ENCODE peak calls at places on chromosomes 13 and 19, in five cellular contexts. One of them, this sample, is unnamed.
A peak's percentile ranks its signal among the peaks of the same experiment; 100 is the strongest.

GRCh38 chr19:35718345-35719041 is 690 bp downstream of the KMT2B start:
- DNase-seq in left lobe of liver: peak; percentile 61
- DNase-seq in A172: no peak
- DNase-seq in NCI-H1417: peak; percentile 38
- DNase-seq in choroid plexus epithelial cell: peak; percentile 18
- DNase-seq in this sample: peak; percentile 6

GRCh38 chr13:100490692-100491091 is 97.9 kb downstream of the GGACT start:
- DNase-seq in left lobe of liver: no peak
- DNase-seq in A172: peak; percentile 29
- DNase-seq in NCI-H1417: peak; percentile 97
- DNase-seq in choroid plexus epithelial cell: peak; percentile 55
- DNase-seq in this sample: peak; percentile 60

GRCh38 chr19:13526552-13526951 is 20.3 kb upstream of the CACNA1A start:
- DNase-seq in left lobe of liver: no peak
- DNase-seq in A172: peak; percentile 42
- DNase-seq in NCI-H1417: no peak
- DNase-seq in choroid plexus epithelial cell: no peak
- DNase-seq in this sample: no peak

GRCh38 chr13:20503088-20504083 is 22.3 kb downstream of the CRYL1 start:
- DNase-seq in left lobe of liver: peak; percentile 77
- DNase-seq in A172: no peak
- DNase-seq in NCI-H1417: no peak
- DNase-seq in choroid plexus epithelial cell: no peak
- DNase-seq in this sample: no peak

GRCh38 chr13:42999491-42999890 is 7.5 kb upstream of the EPSTI1 start:
- DNase-seq in left lobe of liver: no peak
- DNase-seq in A172: no peak
- DNase-seq in NCI-H1417: no peak
- DNase-seq in choroid plexus epithelial cell: no peak
- DNase-seq in this sample: no peak

GRCh38 chr19:6023085-6023682 is 45.2 kb upstream of the RANBP3 start:
- DNase-seq in left lobe of liver: no peak
- DNase-seq in A172: peak; percentile 64
- DNase-seq in NCI-H1417: no peak
- DNase-seq in choroid plexus epithelial cell: peak; percentile 50
- DNase-seq in this sample: no peak

GRCh38 chr13:25752957-25753540 is 298.8 kb downstream of the SHISA2 start:
- DNase-seq in left lobe of liver: no peak
- DNase-seq in A172: peak; percentile 93
- DNase-seq in NCI-H1417: no peak
- DNase-seq in choroid plexus epithelial cell: peak; percentile 92
- DNase-seq in this sample: no peak

GRCh38 chr19:19488875-19489690 is 26.3 kb downstream of the TSSK6 start:
- DNase-seq in left lobe of liver: peak; percentile 87
- DNase-seq in A172: peak; percentile 96
- DNase-seq in NCI-H1417: peak; percentile 89
- DNase-seq in choroid plexus epithelial cell: peak; percentile 97
- DNase-seq in this sample: peak; percentile 89

GRCh38 chr13:42894765-42895181 is 97.3 kb downstream of the EPSTI1 start:
- DNase-seq in left lobe of liver: no peak
- DNase-seq in A172: no peak
- DNase-seq in NCI-H1417: peak; percentile 75
- DNase-seq in choroid plexus epithelial cell: peak; percentile 88
- DNase-seq in this sample: peak; percentile 64

GRCh38 chr13:45781553-45782326 is 69.8 kb downstream of the SIAH3 start:
- DNase-seq in left lobe of liver: peak; percentile 47
- DNase-seq in A172: no peak
- DNase-seq in NCI-H1417: peak; percentile 93
- DNase-seq in choroid plexus epithelial cell: no peak
- DNase-seq in this sample: peak; percentile 85

GRCh38 chr19:5993516-5994406 is 15.8 kb upstream of the RANBP3 start:
- DNase-seq in left lobe of liver: no peak
- DNase-seq in A172: no peak
- DNase-seq in NCI-H1417: no peak
- DNase-seq in choroid plexus epithelial cell: peak; percentile 27
- DNase-seq in this sample: no peak

GRCh38 chr13:59865398-59865797 is 298.3 kb downstream of the DIAPH3 start:
- DNase-seq in left lobe of liver: no peak
- DNase-seq in A172: peak; percentile 66
- DNase-seq in NCI-H1417: peak; percentile 70
- DNase-seq in choroid plexus epithelial cell: no peak
- DNase-seq in this sample: no peak

GRCh38 chr13:38685974-38686571 is 804 bp upstream of the FREM2 start:
- DNase-seq in left lobe of liver: no peak
- DNase-seq in A172: no peak
- DNase-seq in NCI-H1417: peak; percentile 79
- DNase-seq in choroid plexus epithelial cell: peak; percentile 30
- DNase-seq in this sample: no peak

GRCh38 chr13:102091231-102091630 is 310.6 kb downstream of the FGF14 start:
- DNase-seq in left lobe of liver: no peak
- DNase-seq in A172: peak; percentile 29
- DNase-seq in NCI-H1417: peak; percentile 25
- DNase-seq in choroid plexus epithelial cell: peak; percentile 56
- DNase-seq in this sample: peak; percentile 24

GRCh38 chr13:25988655-25989054 is 63.2 kb downstream of the SHISA2 start:
- DNase-seq in left lobe of liver: no peak
- DNase-seq in A172: no peak
- DNase-seq in NCI-H1417: peak; percentile 4
- DNase-seq in choroid plexus epithelial cell: peak; percentile 58
- DNase-seq in this sample: no peak

GRCh38 chr13:109626386-109627171 is 159.8 kb downstream of the IRS2 start:
- DNase-seq in left lobe of liver: no peak
- DNase-seq in A172: no peak
- DNase-seq in NCI-H1417: no peak
- DNase-seq in choroid plexus epithelial cell: no peak
- DNase-seq in this sample: no peak

GRCh38 chr13:45873491-45874360 is 22.2 kb upstream of the SIAH3 start:
- DNase-seq in left lobe of liver: no peak
- DNase-seq in A172: peak; percentile 52
- DNase-seq in NCI-H1417: no peak
- DNase-seq in choroid plexus epithelial cell: peak; percentile 21
- DNase-seq in this sample: no peak

GRCh38 chr19:39405930-39406655 is 554 bp upstream of the ZFP36 start:
- DNase-seq in left lobe of liver: no peak
- DNase-seq in A172: no peak
- DNase-seq in NCI-H1417: no peak
- DNase-seq in choroid plexus epithelial cell: peak; percentile 44
- DNase-seq in this sample: no peak

GRCh38 chr19:34431681-34432402 is 3.7 kb downstream of the UBA2 start:
- DNase-seq in left lobe of liver: no peak
- DNase-seq in A172: no peak
- DNase-seq in NCI-H1417: no peak
- DNase-seq in choroid plexus epithelial cell: peak; percentile 45
- DNase-seq in this sample: no peak

GRCh38 chr19:7018828-7019227 is 2.4 kb downstream of the MBD3L2B start:
- DNase-seq in left lobe of liver: no peak
- DNase-seq in A172: no peak
- DNase-seq in NCI-H1417: no peak
- DNase-seq in choroid plexus epithelial cell: no peak
- DNase-seq in this sample: no peak

GRCh38 chr13:47549219-47549752 is 451.8 kb downstream of the SUCLA2 start:
- DNase-seq in left lobe of liver: no peak
- DNase-seq in A172: no peak
- DNase-seq in NCI-H1417: peak; percentile 26
- DNase-seq in choroid plexus epithelial cell: peak; percentile 22
- DNase-seq in this sample: no peak

GRCh38 chr19:34261335-34262109 is 7.2 kb downstream of the GARRE1 start:
- DNase-seq in left lobe of liver: no peak
- DNase-seq in A172: no peak
- DNase-seq in NCI-H1417: no peak
- DNase-seq in choroid plexus epithelial cell: no peak
- DNase-seq in this sample: no peak

GRCh38 chr19:13848811-13849241 is 28.1 kb upstream of the NANOS3 start:
- DNase-seq in left lobe of liver: no peak
- DNase-seq in A172: peak; percentile 63
- DNase-seq in NCI-H1417: no peak
- DNase-seq in choroid plexus epithelial cell: no peak
- DNase-seq in this sample: no peak

GRCh38 chr19:47186337-47187022 is 44.5 kb downstream of the BBC3 start:
- DNase-seq in left lobe of liver: no peak
- DNase-seq in A172: no peak
- DNase-seq in NCI-H1417: no peak
- DNase-seq in choroid plexus epithelial cell: no peak
- DNase-seq in this sample: no peak